ENCODE peak calls at places on chromosomes 5 and 9, in six cellular contexts. One of them, this sample, is unnamed.
A peak's percentile ranks its signal among the peaks of the same experiment; 100 is the strongest.

GRCh38 chr9:23015557-23015956 is 568.9 kb downstream of the DMRTA1 start:
- DNase-seq in cardiac fibroblast: no peak
- DNase-seq in GM23248: no peak
- DNase-seq in pons: no peak
- DNase-seq in NCI-H1048: no peak
- DNase-seq in substantia nigra: no peak
- DNase-seq in this sample: no peak

GRCh38 chr5:147441191-147441695 is 68.6 kb downstream of the DPYSL3 start:
- DNase-seq in cardiac fibroblast: no peak
- DNase-seq in pons: no peak
- DNase-seq in NCI-H1048: no peak
- DNase-seq in substantia nigra: no peak
- DNase-seq in GM23248: no peak
- DNase-seq in this sample: no peak

GRCh38 chr5:113266913-113267227 is 167.9 kb downstream of the TSSK1B start:
- DNase-seq in pons: no peak
- DNase-seq in GM23248: no peak
- DNase-seq in NCI-H1048: no peak
- DNase-seq in substantia nigra: no peak
- DNase-seq in cardiac fibroblast: no peak
- DNase-seq in this sample: peak; percentile 57

GRCh38 chr5:154686490-154686889 is 68.7 kb upstream of the LARP1 start:
- DNase-seq in GM23248: peak; percentile 10
- DNase-seq in pons: no peak
- DNase-seq in cardiac fibroblast: no peak
- DNase-seq in NCI-H1048: no peak
- DNase-seq in substantia nigra: no peak
- DNase-seq in this sample: no peak

GRCh38 chr9:25678147-25678666 is at the start of gene TUSC1:
- DNase-seq in cardiac fibroblast: peak; percentile 88
- DNase-seq in substantia nigra: peak; percentile 88
- DNase-seq in GM23248: peak; percentile 94
- DNase-seq in pons: peak; percentile 76
- DNase-seq in NCI-H1048: peak; percentile 31
- DNase-seq in this sample: peak; percentile 96

GRCh38 chr5:122421379-122422081 is 109.5 kb downstream of the SNCAIP start:
- DNase-seq in NCI-H1048: no peak
- DNase-seq in cardiac fibroblast: no peak
- DNase-seq in GM23248: no peak
- DNase-seq in pons: no peak
- DNase-seq in substantia nigra: no peak
- DNase-seq in this sample: no peak

GRCh38 chr5:157252741-157253465 is 13.0 kb upstream of the CYFIP2 start:
- DNase-seq in GM23248: peak; percentile 45
- DNase-seq in pons: no peak
- DNase-seq in cardiac fibroblast: peak; percentile 26
- DNase-seq in NCI-H1048: no peak
- DNase-seq in substantia nigra: no peak
- DNase-seq in this sample: peak; percentile 13

GRCh38 chr5:61578858-61579503 is 246.9 kb downstream of the ZSWIM6 start:
- DNase-seq in pons: no peak
- DNase-seq in cardiac fibroblast: no peak
- DNase-seq in GM23248: peak; percentile 49
- DNase-seq in substantia nigra: no peak
- DNase-seq in NCI-H1048: no peak
- DNase-seq in this sample: no peak

GRCh38 chr5:75729321-75729720 is 12.1 kb upstream of the POC5 start:
- DNase-seq in NCI-H1048: no peak
- DNase-seq in pons: peak; percentile 72
- DNase-seq in cardiac fibroblast: peak; percentile 42
- DNase-seq in GM23248: no peak
- DNase-seq in substantia nigra: no peak
- DNase-seq in this sample: no peak

GRCh38 chr5:45795458-45795857 is 99.3 kb upstream of the HCN1 start:
- DNase-seq in GM23248: no peak
- DNase-seq in cardiac fibroblast: no peak
- DNase-seq in NCI-H1048: no peak
- DNase-seq in pons: no peak
- DNase-seq in substantia nigra: no peak
- DNase-seq in this sample: no peak

GRCh38 chr9:88451160-88451559 is 62.9 kb downstream of the SPIN1 start:
- DNase-seq in GM23248: no peak
- DNase-seq in pons: no peak
- DNase-seq in cardiac fibroblast: no peak
- DNase-seq in substantia nigra: no peak
- DNase-seq in NCI-H1048: no peak
- DNase-seq in this sample: no peak

GRCh38 chr9:8733096-8733954 is 933.7 kb upstream of the DMAC1 start:
- DNase-seq in NCI-H1048: no peak
- DNase-seq in substantia nigra: peak; percentile 7
- DNase-seq in cardiac fibroblast: peak; percentile 29
- DNase-seq in GM23248: no peak
- DNase-seq in pons: peak; percentile 78
- DNase-seq in this sample: no peak

GRCh38 chr5:89204766-89205165 is 321.8 kb upstream of the MEF2C start:
- DNase-seq in GM23248: no peak
- DNase-seq in substantia nigra: no peak
- DNase-seq in cardiac fibroblast: no peak
- DNase-seq in pons: no peak
- DNase-seq in NCI-H1048: no peak
- DNase-seq in this sample: peak; percentile 48

This sample was measured in M059J.